ENCODE peak calls at places on chromosomes 7 and 10, in ten cellular contexts. One of them, this sample, is unnamed.

GRCh38 chr7:117048114-117048853 is 95.0 kb downstream of the ST7 start:
- DNase-seq in colonic mucosa: no peak
- DNase-seq in kidney: no peak
- DNase-seq in heart right ventricle: no peak
- DNase-seq in GM20000: no peak
- DNase-seq in upper lobe of right lung: no peak
- DNase-seq in fibroblast of mammary gland: no peak
- DNase-seq in lung: no peak
- DNase-seq in Peyer's patch: no peak
- DNase-seq in AG04450: no peak
- DNase-seq in this sample: no peak

GRCh38 chr10:110860576-110861241 is 11.0 kb upstream of the PDCD4 start:
- DNase-seq in colonic mucosa: peak; percentile 61
- DNase-seq in kidney: no peak
- DNase-seq in heart right ventricle: no peak
- DNase-seq in GM20000: no peak
- DNase-seq in upper lobe of right lung: no peak
- DNase-seq in fibroblast of mammary gland: no peak
- DNase-seq in lung: no peak
- DNase-seq in Peyer's patch: peak; percentile 57
- DNase-seq in AG04450: no peak
- DNase-seq in this sample: no peak

GRCh38 chr10:69806266-69806665 is 4.6 kb downstream of the COL13A1 start:
- DNase-seq in colonic mucosa: no peak
- DNase-seq in kidney: no peak
- DNase-seq in heart right ventricle: no peak
- DNase-seq in GM20000: no peak
- DNase-seq in upper lobe of right lung: no peak
- DNase-seq in fibroblast of mammary gland: no peak
- DNase-seq in lung: no peak
- DNase-seq in Peyer's patch: no peak
- DNase-seq in AG04450: no peak
- DNase-seq in this sample: no peak

GRCh38 chr7:157250605-157251228 is 86.1 kb upstream of the DNAJB6 start:
- DNase-seq in colonic mucosa: peak; percentile 54
- DNase-seq in kidney: no peak
- DNase-seq in heart right ventricle: no peak
- DNase-seq in GM20000: peak; percentile 58
- DNase-seq in upper lobe of right lung: no peak
- DNase-seq in fibroblast of mammary gland: peak; percentile 77
- DNase-seq in lung: peak; percentile 54
- DNase-seq in Peyer's patch: peak; percentile 22
- DNase-seq in AG04450: no peak
- DNase-seq in this sample: no peak

GRCh38 chr7:28823582-28823981 is 134.5 kb downstream of the TRIL start:
- DNase-seq in colonic mucosa: no peak
- DNase-seq in kidney: no peak
- DNase-seq in heart right ventricle: no peak
- DNase-seq in GM20000: no peak
- DNase-seq in upper lobe of right lung: no peak
- DNase-seq in fibroblast of mammary gland: no peak
- DNase-seq in lung: no peak
- DNase-seq in Peyer's patch: no peak
- DNase-seq in AG04450: no peak
- DNase-seq in this sample: no peak

GRCh38 chr7:46226860-46227259 is 305.8 kb upstream of the IGFBP3 start:
- DNase-seq in colonic mucosa: no peak
- DNase-seq in kidney: no peak
- DNase-seq in heart right ventricle: no peak
- DNase-seq in GM20000: no peak
- DNase-seq in upper lobe of right lung: no peak
- DNase-seq in fibroblast of mammary gland: peak; percentile 14
- DNase-seq in lung: no peak
- DNase-seq in Peyer's patch: no peak
- DNase-seq in AG04450: no peak
- DNase-seq in this sample: no peak

GRCh38 chr10:67794909-67795460 is 43.0 kb downstream of the DNAJC12 start:
- DNase-seq in colonic mucosa: no peak
- DNase-seq in kidney: no peak
- DNase-seq in heart right ventricle: no peak
- DNase-seq in GM20000: no peak
- DNase-seq in upper lobe of right lung: no peak
- DNase-seq in fibroblast of mammary gland: no peak
- DNase-seq in lung: no peak
- DNase-seq in Peyer's patch: no peak
- DNase-seq in AG04450: no peak
- DNase-seq in this sample: no peak

GRCh38 chr10:49288341-49289065 is 10.5 kb upstream of the C10orf71 start:
- DNase-seq in colonic mucosa: no peak
- DNase-seq in kidney: no peak
- DNase-seq in heart right ventricle: no peak
- DNase-seq in GM20000: no peak
- DNase-seq in upper lobe of right lung: no peak
- DNase-seq in fibroblast of mammary gland: no peak
- DNase-seq in lung: no peak
- DNase-seq in Peyer's patch: no peak
- DNase-seq in AG04450: no peak
- DNase-seq in this sample: no peak

GRCh38 chr7:85512802-85513201 is 325.9 kb upstream of the SEMA3D start:
- DNase-seq in colonic mucosa: no peak
- DNase-seq in kidney: no peak
- DNase-seq in heart right ventricle: no peak
- DNase-seq in GM20000: no peak
- DNase-seq in upper lobe of right lung: no peak
- DNase-seq in fibroblast of mammary gland: no peak
- DNase-seq in lung: no peak
- DNase-seq in Peyer's patch: no peak
- DNase-seq in AG04450: no peak
- DNase-seq in this sample: no peak

GRCh38 chr10:102841827-102842345 is 4.7 kb upstream of the CYP17A1 start:
- DNase-seq in colonic mucosa: no peak
- DNase-seq in kidney: no peak
- DNase-seq in heart right ventricle: no peak
- DNase-seq in GM20000: no peak
- DNase-seq in upper lobe of right lung: peak; percentile 11
- DNase-seq in fibroblast of mammary gland: no peak
- DNase-seq in lung: no peak
- DNase-seq in Peyer's patch: no peak
- DNase-seq in AG04450: no peak
- DNase-seq in this sample: no peak

GRCh38 chr7:27196287-27196739 is 3.6 kb downstream of the HOXA13 start:
- DNase-seq in colonic mucosa: peak; percentile 97
- DNase-seq in kidney: peak; percentile 83
- DNase-seq in heart right ventricle: peak; percentile 83
- DNase-seq in GM20000: peak; percentile 83
- DNase-seq in upper lobe of right lung: peak; percentile 87
- DNase-seq in fibroblast of mammary gland: peak; percentile 75
- DNase-seq in lung: peak; percentile 81
- DNase-seq in Peyer's patch: peak; percentile 82
- DNase-seq in AG04450: peak; percentile 37
- DNase-seq in this sample: peak; percentile 85

GRCh38 chr10:101301111-101301731 is 52.7 kb upstream of the BTRC start:
- DNase-seq in colonic mucosa: peak; percentile 28
- DNase-seq in kidney: no peak
- DNase-seq in heart right ventricle: no peak
- DNase-seq in GM20000: peak; percentile 67
- DNase-seq in upper lobe of right lung: no peak
- DNase-seq in fibroblast of mammary gland: peak; percentile 43
- DNase-seq in lung: no peak
- DNase-seq in Peyer's patch: no peak
- DNase-seq in AG04450: peak; percentile 13
- DNase-seq in this sample: no peak

GRCh38 chr10:101845903-101846302 is 2.3 kb upstream of the KCNIP2 start:
- DNase-seq in colonic mucosa: no peak
- DNase-seq in kidney: no peak
- DNase-seq in heart right ventricle: no peak
- DNase-seq in GM20000: no peak
- DNase-seq in upper lobe of right lung: no peak
- DNase-seq in fibroblast of mammary gland: no peak
- DNase-seq in lung: no peak
- DNase-seq in Peyer's patch: no peak
- DNase-seq in AG04450: no peak
- DNase-seq in this sample: no peak

GRCh38 chr7:65798111-65799075 is 74.5 kb upstream of the VKORC1L1 start:
- DNase-seq in colonic mucosa: no peak
- DNase-seq in kidney: no peak
- DNase-seq in heart right ventricle: no peak
- DNase-seq in GM20000: peak; percentile 51
- DNase-seq in upper lobe of right lung: no peak
- DNase-seq in fibroblast of mammary gland: peak; percentile 76
- DNase-seq in lung: no peak
- DNase-seq in Peyer's patch: no peak
- DNase-seq in AG04450: peak; percentile 34
- DNase-seq in this sample: no peak

GRCh38 chr7:50782376-50783208 is at the start of gene GRB10:
- DNase-seq in colonic mucosa: no peak
- DNase-seq in kidney: peak; percentile 77
- DNase-seq in heart right ventricle: peak; percentile 48
- DNase-seq in GM20000: no peak
- DNase-seq in upper lobe of right lung: peak; percentile 72
- DNase-seq in fibroblast of mammary gland: peak; percentile 23
- DNase-seq in lung: no peak
- DNase-seq in Peyer's patch: no peak
- DNase-seq in AG04450: no peak
- DNase-seq in this sample: no peak

GRCh38 chr7:131164025-131164899 is 163.4 kb upstream of the MKLN1 start:
- DNase-seq in colonic mucosa: no peak
- DNase-seq in kidney: no peak
- DNase-seq in heart right ventricle: no peak
- DNase-seq in GM20000: no peak
- DNase-seq in upper lobe of right lung: no peak
- DNase-seq in fibroblast of mammary gland: peak; percentile 95
- DNase-seq in lung: no peak
- DNase-seq in Peyer's patch: no peak
- DNase-seq in AG04450: no peak
- DNase-seq in this sample: no peak

DNA sequence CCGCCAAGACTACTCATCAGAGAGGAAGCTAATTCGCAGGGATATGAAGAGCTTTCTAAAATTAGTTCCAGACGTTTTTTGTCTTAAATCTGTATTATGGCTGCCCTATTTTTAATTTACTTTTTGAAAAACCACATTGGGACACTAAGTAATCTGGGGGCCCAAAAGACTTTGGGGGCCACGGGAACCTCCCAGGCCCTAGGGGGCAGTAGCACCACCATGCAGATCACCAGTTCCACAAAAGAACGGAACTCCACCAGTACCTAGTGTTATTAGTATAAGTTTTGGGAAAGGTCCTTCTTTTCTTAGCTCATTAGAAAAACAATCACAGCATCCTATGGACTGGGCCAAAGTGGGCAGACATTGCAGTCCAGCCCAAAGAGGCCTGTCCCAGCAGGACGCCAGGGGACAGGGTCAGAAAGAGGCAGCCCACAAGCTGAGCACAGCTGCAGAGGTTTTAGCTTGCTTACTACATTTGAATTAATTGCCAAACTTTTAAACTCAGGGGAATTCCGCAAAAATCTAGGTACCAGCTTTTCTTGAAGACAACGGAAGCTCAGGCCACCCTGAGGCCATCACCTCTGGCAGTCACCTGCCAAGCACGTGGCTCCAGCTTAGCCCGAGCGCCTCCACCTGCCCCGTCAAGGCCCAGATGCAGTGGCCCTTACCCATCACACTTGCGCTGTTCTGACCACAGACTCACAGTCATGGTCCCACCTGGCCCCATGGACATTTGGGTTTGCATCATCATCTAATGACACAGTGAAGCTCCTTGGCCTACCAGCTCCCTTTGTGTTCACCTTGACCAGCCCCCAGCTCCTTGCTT is 74.8 kb downstream of the PARP12 start:
- DNase-seq in colonic mucosa: no peak
- DNase-seq in kidney: no peak
- DNase-seq in heart right ventricle: no peak
- DNase-seq in GM20000: no peak
- DNase-seq in upper lobe of right lung: no peak
- DNase-seq in fibroblast of mammary gland: no peak
- DNase-seq in lung: no peak
- DNase-seq in Peyer's patch: no peak
- DNase-seq in AG04450: no peak
- DNase-seq in this sample: no peak
- TF ChIP-seq CTCF in colonic mucosa: no peak
- TF ChIP-seq CTCF in kidney: no peak
- TF ChIP-seq CTCF in heart right ventricle: no peak
- TF ChIP-seq CTCF in GM20000: no peak
- TF ChIP-seq CTCF in upper lobe of right lung: no peak
- TF ChIP-seq CTCF in fibroblast of mammary gland: no peak
- TF ChIP-seq CTCF in lung: no peak
- TF ChIP-seq CTCF in Peyer's patch: no peak
- TF ChIP-seq CTCF in AG04450: no peak
- TF ChIP-seq CTCF in this sample: no peak

GRCh38 chr7:24908166-24908565 is 71.8 kb downstream of the OSBPL3 start:
- DNase-seq in colonic mucosa: no peak
- DNase-seq in kidney: no peak
- DNase-seq in heart right ventricle: no peak
- DNase-seq in GM20000: no peak
- DNase-seq in upper lobe of right lung: no peak
- DNase-seq in fibroblast of mammary gland: no peak
- DNase-seq in lung: no peak
- DNase-seq in Peyer's patch: no peak
- DNase-seq in AG04450: no peak
- DNase-seq in this sample: no peak
- TF ChIP-seq CTCF in colonic mucosa: no peak
- TF ChIP-seq CTCF in kidney: no peak
- TF ChIP-seq CTCF in heart right ventricle: no peak
- TF ChIP-seq CTCF in GM20000: no peak
- TF ChIP-seq CTCF in upper lobe of right lung: no peak
- TF ChIP-seq CTCF in fibroblast of mammary gland: no peak
- TF ChIP-seq CTCF in lung: no peak
- TF ChIP-seq CTCF in Peyer's patch: no peak
- TF ChIP-seq CTCF in AG04450: no peak
- TF ChIP-seq CTCF in this sample: no peak

DNA sequence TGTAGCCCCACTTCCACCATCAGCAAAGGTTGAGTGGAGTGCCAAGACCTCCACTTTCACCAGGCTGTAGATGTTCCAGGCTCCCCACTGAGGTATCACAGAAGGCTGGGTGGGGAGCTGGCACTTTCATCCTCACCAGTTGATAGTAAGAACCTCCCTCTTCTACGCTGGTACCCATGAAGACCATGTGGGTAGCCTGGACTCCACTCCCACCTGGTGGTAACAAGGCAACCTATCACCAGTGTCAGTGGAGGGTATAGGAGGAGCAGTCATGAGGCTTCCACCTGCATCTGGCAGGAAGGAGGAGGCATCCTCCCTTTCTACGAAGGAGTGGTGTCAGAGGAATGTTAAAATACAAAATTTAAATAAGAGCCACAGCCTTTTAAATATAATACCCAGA is 4.4 kb downstream of the SMIM30 start:
- DNase-seq in colonic mucosa: no peak
- DNase-seq in kidney: no peak
- DNase-seq in heart right ventricle: no peak
- DNase-seq in GM20000: no peak
- DNase-seq in upper lobe of right lung: no peak
- DNase-seq in fibroblast of mammary gland: peak; percentile 27
- DNase-seq in lung: no peak
- DNase-seq in Peyer's patch: no peak
- DNase-seq in AG04450: no peak
- DNase-seq in this sample: no peak
- TF ChIP-seq CTCF in colonic mucosa: no peak
- TF ChIP-seq CTCF in kidney: no peak
- TF ChIP-seq CTCF in heart right ventricle: peak; percentile 18
- TF ChIP-seq CTCF in GM20000: no peak
- TF ChIP-seq CTCF in upper lobe of right lung: no peak
- TF ChIP-seq CTCF in fibroblast of mammary gland: peak; percentile 16
- TF ChIP-seq CTCF in lung: no peak
- TF ChIP-seq CTCF in Peyer's patch: no peak
- TF ChIP-seq CTCF in AG04450: no peak
- TF ChIP-seq CTCF in this sample: no peak

GRCh38 chr10:6667679-6668270 is 87.7 kb upstream of the PRKCQ start:
- DNase-seq in colonic mucosa: peak; percentile 22
- DNase-seq in kidney: no peak
- DNase-seq in heart right ventricle: no peak
- DNase-seq in GM20000: no peak
- DNase-seq in upper lobe of right lung: no peak
- DNase-seq in fibroblast of mammary gland: peak; percentile 54
- DNase-seq in lung: no peak
- DNase-seq in Peyer's patch: no peak
- DNase-seq in AG04450: no peak
- DNase-seq in this sample: no peak
- TF ChIP-seq CTCF in colonic mucosa: peak; percentile 17
- TF ChIP-seq CTCF in kidney: peak; percentile 49
- TF ChIP-seq CTCF in heart right ventricle: peak; percentile 42
- TF ChIP-seq CTCF in GM20000: peak; percentile 30
- TF ChIP-seq CTCF in upper lobe of right lung: peak; percentile 51
- TF ChIP-seq CTCF in fibroblast of mammary gland: peak; percentile 63
- TF ChIP-seq CTCF in lung: no peak
- TF ChIP-seq CTCF in Peyer's patch: peak; percentile 17
- TF ChIP-seq CTCF in AG04450: peak; percentile 77
- TF ChIP-seq CTCF in this sample: no peak